ENCODE peak calls at places on chromosomes 12 and 14, in nine cellular contexts. F, C, K, N, P, A, H, X and Y are unnamed samples.

GRCh38 chr12:82964446-82964845 is 277.7 kb downstream of the TMTC2 start:
- DNase-seq in A (no peak), K (no peak), N (no peak), P (no peak), X (no peak), C (no peak), H (no peak), F (no peak), Y (no peak)

GRCh38 chr12:51886021-51886710 is 1.7 kb upstream of the ANKRD33 start:
- DNase-seq in F (peak; percentile 90), P (no peak), K (peak; percentile 78), C (peak; percentile 66), A (peak; percentile 55), N (no peak), X (peak; percentile 58), H (no peak), Y (no peak)

GRCh38 chr14:33847066-33847465 is 103.8 kb downstream of the EGLN3 start:
- DNase-seq in H (no peak), C (peak; percentile 2), P (no peak), X (no peak), K (peak; percentile 84), A (no peak), N (no peak), F (no peak), Y (no peak)

GRCh38 chr12:5377997-5378596 is 53.8 kb upstream of the NTF3 start:
- DNase-seq in A (no peak), X (no peak), N (no peak), P (no peak), C (no peak), F (no peak), H (no peak), K (no peak), Y (no peak)

GRCh38 chr14:44370727-44371126 is 136.4 kb downstream of the FSCB start:
- DNase-seq in K (no peak), H (no peak), X (no peak), N (no peak), F (no peak), C (no peak), P (no peak), A (no peak), Y (no peak)

GRCh38 chr14:77603031-77603430 is 13.4 kb downstream of the SPTLC2 start:
- DNase-seq in A (no peak), F (no peak), H (no peak), X (no peak), K (no peak), N (no peak), C (no peak), P (no peak), Y (no peak)

GRCh38 chr14:96568646-96569045 is 66.5 kb downstream of the PAPOLA start:
- DNase-seq in H (no peak), K (no peak), N (no peak), P (no peak), X (no peak), C (no peak), A (no peak), F (no peak), Y (no peak)

GRCh38 chr12:88371416-88372183 is 208.7 kb downstream of the KITLG start:
- DNase-seq in P (no peak), N (no peak), A (no peak), F (no peak), K (no peak), X (no peak), C (no peak), H (no peak), Y (no peak)